ENCODE peak calls at places on chromosome 21, in nine cellular contexts. One of them, this sample, is unnamed.

GRCh38 chr21:33478858-33479678 is 706 bp downstream of the TMEM50B start:
- DNase-seq in stomach: peak
- DNase-seq in fibroblast of mammary gland: peak
- DNase-seq in epithelial cell of esophagus: peak
- DNase-seq in left ventricle myocardium inferior: no peak
- DNase-seq in K562: peak
- DNase-seq in ovary: peak
- DNase-seq in AG04450: no peak
- DNase-seq in mammary epithelial cell: peak
- DNase-seq in this sample: no peak

GRCh38 chr21:34702341-34702807 is 33.6 kb downstream of the CLIC6 start:
- DNase-seq in stomach: peak
- DNase-seq in fibroblast of mammary gland: peak
- DNase-seq in epithelial cell of esophagus: peak
- DNase-seq in left ventricle myocardium inferior: no peak
- DNase-seq in K562: no peak
- DNase-seq in ovary: no peak
- DNase-seq in AG04450: peak
- DNase-seq in mammary epithelial cell: peak
- DNase-seq in this sample: no peak

GRCh38 chr21:43361127-43361492 is 65.8 kb downstream of the SIK1 start:
- DNase-seq in stomach: no peak
- DNase-seq in fibroblast of mammary gland: peak
- DNase-seq in epithelial cell of esophagus: peak
- DNase-seq in left ventricle myocardium inferior: peak
- DNase-seq in K562: no peak
- DNase-seq in ovary: no peak
- DNase-seq in AG04450: no peak
- DNase-seq in mammary epithelial cell: peak
- DNase-seq in this sample: no peak

GRCh38 chr21:42262826-42263225 is 43.9 kb downstream of the ABCG1 start:
- DNase-seq in stomach: peak
- DNase-seq in fibroblast of mammary gland: peak
- DNase-seq in epithelial cell of esophagus: peak
- DNase-seq in left ventricle myocardium inferior: peak
- DNase-seq in K562: no peak
- DNase-seq in ovary: peak
- DNase-seq in AG04450: no peak
- DNase-seq in mammary epithelial cell: peak
- DNase-seq in this sample: peak

GRCh38 chr21:31872072-31872451 is 758 bp upstream of the HUNK start:
- DNase-seq in stomach: no peak
- DNase-seq in fibroblast of mammary gland: no peak
- DNase-seq in epithelial cell of esophagus: no peak
- DNase-seq in left ventricle myocardium inferior: no peak
- DNase-seq in K562: no peak
- DNase-seq in ovary: no peak
- DNase-seq in AG04450: no peak
- DNase-seq in mammary epithelial cell: no peak
- DNase-seq in this sample: no peak

GRCh38 chr21:28675265-28676041 is 317.2 kb downstream of the LTN1 start:
- DNase-seq in stomach: no peak
- DNase-seq in fibroblast of mammary gland: peak
- DNase-seq in epithelial cell of esophagus: peak
- DNase-seq in left ventricle myocardium inferior: no peak
- DNase-seq in K562: no peak
- DNase-seq in ovary: no peak
- DNase-seq in AG04450: no peak
- DNase-seq in mammary epithelial cell: peak
- DNase-seq in this sample: no peak

GRCh38 chr21:31897311-31897710 is 24.5 kb downstream of the HUNK start:
- DNase-seq in stomach: no peak
- DNase-seq in fibroblast of mammary gland: peak
- DNase-seq in epithelial cell of esophagus: no peak
- DNase-seq in left ventricle myocardium inferior: no peak
- DNase-seq in K562: no peak
- DNase-seq in ovary: no peak
- DNase-seq in AG04450: no peak
- DNase-seq in mammary epithelial cell: no peak
- DNase-seq in this sample: no peak

GRCh38 chr21:42086969-42087368 is 15.9 kb downstream of the UMODL1 start:
- DNase-seq in stomach: no peak
- DNase-seq in fibroblast of mammary gland: no peak
- DNase-seq in epithelial cell of esophagus: no peak
- DNase-seq in left ventricle myocardium inferior: no peak
- DNase-seq in K562: no peak
- DNase-seq in ovary: no peak
- DNase-seq in AG04450: no peak
- DNase-seq in mammary epithelial cell: no peak
- DNase-seq in this sample: no peak

GRCh38 chr21:33265664-33266049 is 510 bp upstream of the IL10RB start:
- DNase-seq in stomach: peak
- DNase-seq in fibroblast of mammary gland: peak
- DNase-seq in epithelial cell of esophagus: peak
- DNase-seq in left ventricle myocardium inferior: peak
- DNase-seq in K562: no peak
- DNase-seq in ovary: no peak
- DNase-seq in AG04450: no peak
- DNase-seq in mammary epithelial cell: peak
- DNase-seq in this sample: no peak

GRCh38 chr21:31182231-31183129 is 144.2 kb upstream of the KRTAP19-8 start:
- DNase-seq in stomach: no peak
- DNase-seq in fibroblast of mammary gland: no peak
- DNase-seq in epithelial cell of esophagus: no peak
- DNase-seq in left ventricle myocardium inferior: no peak
- DNase-seq in K562: no peak
- DNase-seq in ovary: no peak
- DNase-seq in AG04450: no peak
- DNase-seq in mammary epithelial cell: no peak
- DNase-seq in this sample: no peak

GRCh38 chr21:22597660-22598255 is 1599.5 kb downstream of the NCAM2 start:
- DNase-seq in stomach: no peak
- DNase-seq in fibroblast of mammary gland: no peak
- DNase-seq in epithelial cell of esophagus: no peak
- DNase-seq in left ventricle myocardium inferior: no peak
- DNase-seq in K562: no peak
- DNase-seq in ovary: no peak
- DNase-seq in AG04450: no peak
- DNase-seq in mammary epithelial cell: no peak
- DNase-seq in this sample: no peak

GRCh38 chr21:40349591-40349990 is 482.4 kb downstream of the PCP4 start:
- DNase-seq in stomach: no peak
- DNase-seq in fibroblast of mammary gland: no peak
- DNase-seq in epithelial cell of esophagus: no peak
- DNase-seq in left ventricle myocardium inferior: no peak
- DNase-seq in K562: no peak
- DNase-seq in ovary: no peak
- DNase-seq in AG04450: no peak
- DNase-seq in mammary epithelial cell: no peak
- DNase-seq in this sample: no peak

GRCh38 chr21:42122808-42123207 is 51.7 kb downstream of the UMODL1 start:
- DNase-seq in stomach: peak
- DNase-seq in fibroblast of mammary gland: no peak
- DNase-seq in epithelial cell of esophagus: no peak
- DNase-seq in left ventricle myocardium inferior: no peak
- DNase-seq in K562: no peak
- DNase-seq in ovary: no peak
- DNase-seq in AG04450: no peak
- DNase-seq in mammary epithelial cell: no peak
- DNase-seq in this sample: no peak

DNA sequence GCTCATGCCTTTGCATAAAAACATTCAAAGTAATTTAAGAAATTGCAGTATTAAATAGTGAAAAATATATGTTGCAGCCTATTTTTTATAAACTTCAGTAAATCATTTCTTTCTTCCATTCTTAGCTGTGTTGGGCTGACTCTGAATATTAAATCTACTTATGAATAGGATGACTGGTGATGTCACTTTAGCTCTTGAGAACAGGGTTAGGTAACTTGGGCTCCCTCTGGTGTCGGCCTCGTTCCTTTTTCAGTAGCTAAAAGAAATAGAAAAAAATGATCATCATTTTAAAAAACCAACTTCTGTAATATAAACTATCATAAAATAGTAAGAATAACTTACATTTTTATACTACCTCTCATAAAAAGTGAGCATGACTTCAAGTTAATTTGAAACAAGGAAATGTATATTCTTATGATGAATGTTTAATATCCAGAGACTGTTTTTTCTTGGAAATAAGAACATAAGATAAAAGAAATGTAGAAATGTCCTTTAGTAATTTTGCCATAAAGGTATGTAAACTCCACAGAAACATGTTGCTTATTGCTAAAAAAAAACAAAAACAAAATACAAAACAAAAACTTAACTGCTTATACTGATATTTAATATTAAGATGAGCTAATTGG is 26.8 kb upstream of the NCAM2 start:
- DNase-seq in stomach: no peak
- DNase-seq in fibroblast of mammary gland: peak
- DNase-seq in epithelial cell of esophagus: peak
- DNase-seq in left ventricle myocardium inferior: peak
- DNase-seq in K562: peak
- DNase-seq in ovary: no peak
- DNase-seq in AG04450: peak
- DNase-seq in mammary epithelial cell: no peak
- DNase-seq in this sample: peak
- TF ChIP-seq CTCF in stomach: no peak
- TF ChIP-seq CTCF in fibroblast of mammary gland: peak
- TF ChIP-seq CTCF in epithelial cell of esophagus: peak
- TF ChIP-seq CTCF in left ventricle myocardium inferior: peak
- TF ChIP-seq CTCF in K562: peak
- TF ChIP-seq CTCF in ovary: no peak
- TF ChIP-seq CTCF in AG04450: peak
- TF ChIP-seq CTCF in mammary epithelial cell: peak
- TF ChIP-seq CTCF in this sample: peak

DNA sequence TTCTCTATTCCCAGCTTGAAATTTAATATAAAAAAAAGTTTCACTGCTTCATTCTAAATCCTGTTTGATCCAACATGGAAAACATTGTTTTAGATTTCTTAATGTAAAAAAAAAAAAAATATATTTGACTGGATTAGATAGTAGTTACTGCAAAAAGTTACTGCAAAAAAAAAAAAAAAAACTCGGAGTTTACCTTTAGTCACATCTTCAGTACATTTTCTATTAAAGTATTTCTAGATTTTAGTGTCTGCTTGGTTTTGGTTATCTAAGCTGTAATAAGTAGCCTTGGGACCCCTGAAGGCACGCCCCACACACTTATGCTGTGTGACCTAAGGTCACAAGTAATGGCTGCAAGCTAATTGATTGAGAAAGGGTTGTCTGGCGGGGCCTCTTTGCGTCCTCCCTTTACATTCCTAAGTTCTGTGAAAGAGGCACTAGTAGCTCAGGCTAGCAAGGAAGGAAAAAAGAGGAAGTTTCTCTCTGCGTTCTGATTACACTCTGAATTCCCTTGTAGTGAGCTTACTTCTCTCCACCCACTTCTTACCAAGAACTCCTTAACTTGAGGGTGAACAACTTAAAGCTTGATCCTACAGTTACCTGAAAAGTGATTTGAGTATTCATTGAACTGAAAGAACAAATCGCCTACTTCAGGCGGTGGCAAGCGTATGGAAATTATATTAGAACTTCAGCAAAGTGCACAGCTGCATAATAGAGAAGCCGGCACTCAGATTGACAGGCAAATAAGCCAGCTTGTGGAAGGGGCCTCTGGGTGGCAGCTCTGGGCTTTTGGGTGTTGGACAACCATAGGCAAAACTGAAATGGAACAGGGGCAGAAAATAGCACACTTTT is 464.2 kb downstream of the USP25 start:
- DNase-seq in stomach: peak
- DNase-seq in fibroblast of mammary gland: peak
- DNase-seq in epithelial cell of esophagus: peak
- DNase-seq in left ventricle myocardium inferior: peak
- DNase-seq in K562: no peak
- DNase-seq in ovary: peak
- DNase-seq in AG04450: peak
- DNase-seq in mammary epithelial cell: peak
- DNase-seq in this sample: peak
- H3K4me3 ChIP-seq in stomach: peak
- H3K4me3 ChIP-seq in fibroblast of mammary gland: peak
- H3K4me3 ChIP-seq in epithelial cell of esophagus: peak
- H3K4me3 ChIP-seq in left ventricle myocardium inferior: peak
- H3K4me3 ChIP-seq in K562: no peak
- H3K4me3 ChIP-seq in ovary: peak
- H3K4me3 ChIP-seq in AG04450: peak
- H3K4me3 ChIP-seq in mammary epithelial cell: peak
- H3K4me3 ChIP-seq in this sample: peak

DNA sequence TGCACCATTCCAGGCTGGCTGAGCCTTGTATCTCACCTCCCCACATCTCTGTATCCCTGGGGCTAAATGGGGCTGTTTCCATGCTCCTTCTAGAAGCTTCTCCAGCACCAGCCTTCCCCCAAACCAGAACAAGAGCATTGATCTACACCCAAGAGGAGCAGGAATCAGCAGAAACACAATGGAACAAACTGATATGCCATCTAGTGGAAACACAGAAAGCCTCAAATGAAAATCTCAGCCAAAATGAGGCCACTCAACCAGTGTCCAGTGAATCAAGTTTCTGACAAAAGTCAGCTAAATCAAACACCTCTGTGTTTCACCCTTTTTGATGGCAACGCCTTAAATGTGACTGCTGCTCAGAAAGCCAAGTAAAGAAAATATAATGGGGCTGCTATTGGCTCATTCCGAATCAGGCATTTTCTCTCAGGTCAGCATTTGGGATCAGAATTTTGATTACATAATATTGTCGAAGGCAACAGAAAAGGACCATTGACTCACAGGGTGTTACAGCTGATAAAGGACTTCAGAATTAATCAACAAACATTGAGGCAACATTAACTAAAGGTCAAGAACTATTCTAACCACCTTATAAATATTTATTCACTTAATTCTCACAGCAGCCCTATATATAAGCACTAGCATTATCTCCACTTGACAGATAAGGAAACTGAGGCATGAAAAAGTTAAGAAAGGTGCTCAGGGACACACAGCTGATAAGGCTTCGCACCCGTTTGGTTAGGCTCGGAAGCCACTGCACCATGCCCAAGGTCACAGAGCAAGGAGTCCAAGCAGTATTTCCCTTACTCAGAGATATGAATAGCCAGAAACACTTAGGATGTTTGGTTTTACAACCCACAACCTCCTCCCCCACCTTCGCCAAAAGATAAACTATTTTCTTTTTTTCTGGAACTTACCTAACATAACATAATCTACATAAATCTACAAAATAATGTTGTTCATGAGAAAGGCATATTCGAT is 85.8 kb upstream of the KCNJ15 start:
- DNase-seq in stomach: peak
- DNase-seq in fibroblast of mammary gland: peak
- DNase-seq in epithelial cell of esophagus: peak
- DNase-seq in left ventricle myocardium inferior: no peak
- DNase-seq in K562: no peak
- DNase-seq in ovary: no peak
- DNase-seq in AG04450: no peak
- DNase-seq in mammary epithelial cell: no peak
- DNase-seq in this sample: no peak
- TF ChIP-seq CTCF in stomach: no peak
- TF ChIP-seq CTCF in fibroblast of mammary gland: peak
- TF ChIP-seq CTCF in epithelial cell of esophagus: peak
- TF ChIP-seq CTCF in left ventricle myocardium inferior: no peak
- TF ChIP-seq CTCF in K562: no peak
- TF ChIP-seq CTCF in ovary: no peak
- TF ChIP-seq CTCF in AG04450: peak
- TF ChIP-seq CTCF in mammary epithelial cell: peak
- TF ChIP-seq CTCF in this sample: peak

DNA sequence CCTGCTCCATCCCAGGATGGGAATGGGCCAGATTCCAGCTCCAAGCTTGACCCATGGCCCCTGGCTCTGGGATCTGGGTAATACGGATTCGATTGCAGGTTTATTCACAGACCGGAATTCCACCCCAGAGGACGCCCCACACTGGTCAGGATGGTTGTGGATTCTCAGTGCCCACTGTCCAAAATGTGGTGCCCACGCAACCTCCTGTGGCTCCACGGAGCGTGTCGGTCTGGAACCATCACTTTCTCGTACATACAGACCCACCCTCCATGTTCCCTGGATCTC is 31.6 kb downstream of the KRTAP10-1 start:
- DNase-seq in stomach: no peak
- DNase-seq in fibroblast of mammary gland: no peak
- DNase-seq in epithelial cell of esophagus: no peak
- DNase-seq in left ventricle myocardium inferior: no peak
- DNase-seq in K562: no peak
- DNase-seq in ovary: no peak
- DNase-seq in AG04450: no peak
- DNase-seq in mammary epithelial cell: no peak
- DNase-seq in this sample: no peak
- H3K4me3 ChIP-seq in stomach: no peak
- H3K4me3 ChIP-seq in fibroblast of mammary gland: no peak
- H3K4me3 ChIP-seq in epithelial cell of esophagus: no peak
- H3K4me3 ChIP-seq in left ventricle myocardium inferior: no peak
- H3K4me3 ChIP-seq in K562: no peak
- H3K4me3 ChIP-seq in ovary: no peak
- H3K4me3 ChIP-seq in AG04450: no peak
- H3K4me3 ChIP-seq in mammary epithelial cell: no peak
- H3K4me3 ChIP-seq in this sample: no peak